ENCODE peak calls at places on chromosomes 11 and 22, in nine cellular contexts. Q, D, L, E, C, K, V, M and U are unnamed samples.

GRCh38 chr11:18618341-18619025 is 15.7 kb downstream of the SPTY2D1 start:
- DNase-seq in V (no peak), Q (no peak), M (no peak), D (no peak), C (no peak), K (no peak), L (no peak), E (no peak), U (no peak)

GRCh38 chr22:23393721-23394320 is 186.3 kb downstream of the IGLL1 start:
- DNase-seq in D (no peak), E (no peak), Q (no peak), L (no peak), M (no peak), K (no peak), V (no peak), C (no peak), U (no peak)

GRCh38 chr11:131099746-131100145 is 183.5 kb upstream of the SNX19 start:
- DNase-seq in D (no peak), C (no peak), E (no peak), V (no peak), L (no peak), K (no peak), Q (no peak), M (no peak), U (no peak)

GRCh38 chr22:30433227-30433626 is 7.7 kb downstream of the MTFP1 start:
- DNase-seq in D (no peak), C (no peak), E (no peak), M (no peak), K (no peak), Q (no peak), V (no peak), L (no peak), U (no peak)

GRCh38 chr11:17596310-17596669 is 49.2 kb downstream of the OTOG start:
- DNase-seq in E (no peak), M (no peak), V (no peak), L (no peak), D (no peak), K (no peak), Q (no peak), C (no peak), U (peak)

GRCh38 chr11:111925953-111926352 is 7.2 kb downstream of the C11orf52 start:
- DNase-seq in K (no peak), L (no peak), E (no peak), V (no peak), C (no peak), D (no peak), M (no peak), Q (no peak), U (no peak)

GRCh38 chr22:35314161-35314942 is 14.7 kb downstream of the TOM1 start:
- DNase-seq in L (peak), D (no peak), K (peak), Q (peak), M (no peak), E (no peak), C (no peak), V (no peak), U (no peak)

GRCh38 chr11:57543601-57544000 is 6.2 kb downstream of the SMTNL1 start:
- DNase-seq in C (no peak), D (no peak), V (no peak), K (no peak), M (no peak), Q (no peak), L (no peak), E (no peak), U (no peak)

GRCh38 chr11:45654741-45655283 is 10.6 kb downstream of the CHST1 start:
- DNase-seq in V (no peak), C (no peak), Q (no peak), K (no peak), E (no peak), L (no peak), M (no peak), D (no peak), U (no peak)

GRCh38 chr11:27497284-27497866 is 9.2 kb downstream of the LIN7C start:
- DNase-seq in E (no peak), M (no peak), C (peak), Q (no peak), K (no peak), L (no peak), V (no peak), D (no peak), U (no peak)

GRCh38 chr22:43407591-43407990 is 4.2 kb upstream of the MPPED1 start:
- DNase-seq in C (no peak), D (no peak), M (no peak), Q (no peak), L (peak), E (no peak), V (no peak), K (no peak), U (no peak)

GRCh38 chr11:2586091-2586792 is 113.6 kb downstream of the KCNQ1OT1 start:
- DNase-seq in E (no peak), V (peak), K (no peak), L (peak), C (peak), D (no peak), Q (no peak), M (no peak), U (no peak)

GRCh38 chr22:42064629-42065028 is 6.0 kb downstream of the NAGA start:
- DNase-seq in L (peak), Q (no peak), E (no peak), M (no peak), C (no peak), D (no peak), V (no peak), K (no peak), U (no peak)

GRCh38 chr11:65353900-65354264 is 669 bp upstream of the TIGD3 start:
- DNase-seq in Q (no peak), V (no peak), D (no peak), C (no peak), E (no peak), K (peak), L (no peak), M (no peak), U (no peak)

GRCh38 chr11:128894296-128894681 is 3.1 kb downstream of the KCNJ5 start:
- DNase-seq in D (no peak), V (no peak), E (no peak), L (no peak), M (no peak), K (no peak), Q (no peak), C (no peak), U (no peak)

GRCh38 chr11:72446929-72447753 is 12.8 kb upstream of the CLPB start:
- DNase-seq in M (no peak), V (peak), C (peak), Q (peak), E (no peak), L (no peak), D (no peak), K (no peak), U (no peak)

GRCh38 chr22:49632199-49633009 is 195.3 kb downstream of the BRD1 start:
- DNase-seq in M (no peak), C (peak), D (no peak), V (no peak), E (peak), Q (no peak), K (peak), L (peak), U (no peak)

GRCh38 chr11:74257934-74258553 is 53.4 kb downstream of the P4HA3 start:
- DNase-seq in C (no peak), Q (peak), E (no peak), M (no peak), K (no peak), D (no peak), L (peak), V (no peak), U (no peak)

GRCh38 chr11:29019960-29020683 is 911.9 kb downstream of the METTL15 start:
- DNase-seq in D (no peak), K (peak), E (no peak), M (no peak), C (no peak), V (no peak), L (no peak), Q (no peak), U (no peak)

GRCh38 chr11:21771097-21771496 is 421.8 kb upstream of the ANO5 start:
- DNase-seq in Q (no peak), K (no peak), M (no peak), E (no peak), V (no peak), D (no peak), L (no peak), C (no peak), U (no peak)

GRCh38 chr11:47577460-47578041 is 1.2 kb downstream of the KBTBD4 start:
- DNase-seq in D (no peak), M (no peak), V (no peak), L (no peak), Q (no peak), C (no peak), K (no peak), E (no peak), U (no peak)

GRCh38 chr11:1879941-1880720 is 11.6 kb downstream of the PRR33 start:
- DNase-seq in V (no peak), C (no peak), L (peak), M (no peak), D (no peak), E (no peak), K (no peak), Q (no peak), U (no peak)

GRCh38 chr11:30433831-30434230 is 110.9 kb downstream of the ARL14EP start:
- DNase-seq in M (no peak), C (no peak), L (no peak), Q (no peak), V (no peak), K (peak), D (no peak), E (no peak), U (no peak)

GRCh38 chr11:86726118-86726748 is 53.8 kb upstream of the ME3 start:
- DNase-seq in K (no peak), M (no peak), D (no peak), L (no peak), C (no peak), Q (peak), V (no peak), E (no peak), U (no peak)

GRCh38 chr11:62565100-62565802 is 8.4 kb downstream of the EEF1G start:
- DNase-seq in L (no peak), K (no peak), C (no peak), Q (no peak), E (no peak), M (no peak), D (no peak), V (no peak), U (no peak)

GRCh38 chr11:67419330-67420049 is 4.0 kb downstream of the CARNS1 start:
- DNase-seq in V (no peak), C (no peak), M (no peak), Q (no peak), E (peak), K (no peak), L (no peak), D (no peak), U (no peak)

GRCh38 chr22:30212996-30213441 is 33.5 kb downstream of the LIF start:
- DNase-seq in D (no peak), V (no peak), C (no peak), Q (no peak), M (no peak), E (no peak), K (no peak), L (no peak), U (no peak)

GRCh38 chr22:46063861-46064235 is 86.5 kb upstream of the PPARA start:
- DNase-seq in E (no peak), C (no peak), M (no peak), L (peak), D (no peak), K (no peak), Q (no peak), V (no peak), U (no peak)

GRCh38 chr11:64250406-64250874 is 890 bp upstream of the PLCB3 start:
- DNase-seq in Q (no peak), M (no peak), K (no peak), L (no peak), V (no peak), E (no peak), C (no peak), D (no peak), U (no peak)

GRCh38 chr11:80779907-80780615 is 1339.2 kb upstream of the TENM4 start:
- DNase-seq in C (no peak), Q (no peak), M (no peak), K (no peak), V (no peak), D (no peak), L (no peak), E (no peak), U (no peak)

GRCh38 chr11:30553521-30554110 is 32.5 kb downstream of the MPPED2 start:
- DNase-seq in D (no peak), K (no peak), C (no peak), L (no peak), V (no peak), Q (no peak), M (no peak), E (no peak), U (no peak)

GRCh38 chr11:96109265-96110030 is 185.5 kb upstream of the MTMR2 start:
- DNase-seq in C (no peak), D (no peak), Q (no peak), V (no peak), E (no peak), M (no peak), K (no peak), L (no peak), U (no peak)

GRCh38 chr11:66157182-66157864 is 87.3 kb downstream of the PACS1 start:
- DNase-seq in D (no peak), L (no peak), M (no peak), C (peak), V (no peak), K (no peak), E (no peak), Q (no peak), U (no peak)